ENCODE peak calls at places on chromosomes 11 and 22, in seven cellular contexts. I is OCI-LY7, C is fibroblast of lung, G is WERI-Rb-1, B is foreskin fibroblast, M is PC-9, P is AG04450. A is an unnamed sample.

GRCh38 chr11:115539844-115540243 is 35.6 kb upstream of the CADM1 start:
- DNase-seq in M (no peak), P (no peak), I (no peak), C (no peak), G (no peak), B (no peak), A (no peak)

GRCh38 chr11:120558754-120559431 is 47.3 kb downstream of the GRIK4 start:
- DNase-seq in I (no peak), P (no peak), B (no peak), M (no peak), G (no peak), C (no peak), A (peak)

GRCh38 chr11:2825261-2825885 is 60.2 kb downstream of the CDKN1C start:
- DNase-seq in I (no peak), B (peak), M (peak), G (no peak), C (peak), P (peak), A (no peak)

GRCh38 chr11:109027851-109028250 is 363.0 kb downstream of the DDX10 start:
- DNase-seq in P (no peak), G (no peak), C (no peak), I (no peak), M (no peak), B (no peak), A (no peak)

GRCh38 chr11:65503606-65503922 is 4.7 kb downstream of the MALAT1 start:
- DNase-seq in I (no peak), M (no peak), G (no peak), P (no peak), C (no peak), B (peak), A (no peak)

GRCh38 chr22:22922954-22923319 is 35.3 kb downstream of the IGLL5 start:
- DNase-seq in I (no peak), M (no peak), G (no peak), B (no peak), P (no peak), C (no peak), A (no peak)

GRCh38 chr11:86440305-86440716 is 65.6 kb downstream of the CCDC81 start:
- DNase-seq in M (no peak), I (no peak), P (no peak), G (no peak), B (peak), C (peak), A (no peak)

GRCh38 chr11:114366331-114367243 is 33.7 kb downstream of the C11orf71 start:
- DNase-seq in M (peak), C (peak), I (no peak), B (peak), G (no peak), P (peak), A (no peak)

GRCh38 chr11:106288988-106289387 is 211.5 kb downstream of the AASDHPPT start:
- DNase-seq in I (no peak), P (no peak), M (no peak), C (no peak), B (no peak), G (peak), A (no peak)
- TF ChIP-seq CTCF in I (no peak), P (no peak), M (no peak), C (no peak), B (no peak), G (peak), A (peak)

GRCh38 chr22:26975865-26976264 is 318.5 kb downstream of the MIAT start:
- DNase-seq in M (no peak), C (no peak), I (no peak), G (peak), P (no peak), B (no peak), A (no peak)
- TF ChIP-seq CTCF in M (no peak), C (no peak), I (no peak), G (peak), P (no peak), B (no peak), A (no peak)

GRCh38 chr11:72831521-72832300 is 17.5 kb downstream of the ATG16L2 start:
- DNase-seq in B (peak), C (peak), I (peak), P (no peak), G (peak), M (peak), A (no peak)

GRCh38 chr11:72833792-72834501 is 19.7 kb downstream of the ATG16L2 start:
- DNase-seq in P (no peak), I (no peak), B (peak), G (no peak), C (peak), M (no peak), A (no peak)

GRCh38 chr11:72834905-72835304 is 20.7 kb downstream of the ATG16L2 start:
- DNase-seq in B (no peak), P (no peak), I (no peak), M (no peak), G (no peak), C (no peak), A (no peak)

GRCh38 chr11:72833083-72833733 is 19.0 kb downstream of the ATG16L2 start:
- DNase-seq in I (no peak), G (no peak), C (no peak), B (no peak), M (no peak), P (no peak), A (no peak)

GRCh38 chr11:72832301-72833082 is 18.3 kb downstream of the ATG16L2 start:
- DNase-seq in C (no peak), M (no peak), I (no peak), P (no peak), G (no peak), B (no peak), A (no peak)
- TF ChIP-seq CTCF in C (no peak), M (no peak), I (no peak), P (no peak), G (no peak), B (no peak), A (no peak)

GRCh38 chr11:37449146-37449545 is 851.1 kb upstream of the RAG2 start:
- DNase-seq in B (peak), M (peak), G (no peak), P (peak), I (no peak), C (peak), A (no peak)
- TF ChIP-seq CTCF in B (peak), M (peak), G (peak), P (peak), I (peak), C (peak), A (peak)

GRCh38 chr22:24772493-24773220 is 1.9 kb downstream of the PIWIL3 start:
- DNase-seq in G (peak), C (peak), P (no peak), M (no peak), B (peak), I (no peak), A (no peak)
- TF ChIP-seq CTCF in G (peak), C (peak), P (peak), M (peak), B (peak), I (peak), A (peak)

GRCh38 chr22:26986884-26987283 is 329.5 kb downstream of the MIAT start:
- DNase-seq in I (no peak), G (no peak), P (no peak), B (no peak), M (no peak), C (no peak), A (no peak)
- TF ChIP-seq CTCF in I (no peak), G (no peak), P (no peak), B (no peak), M (no peak), C (no peak), A (no peak)

DNA sequence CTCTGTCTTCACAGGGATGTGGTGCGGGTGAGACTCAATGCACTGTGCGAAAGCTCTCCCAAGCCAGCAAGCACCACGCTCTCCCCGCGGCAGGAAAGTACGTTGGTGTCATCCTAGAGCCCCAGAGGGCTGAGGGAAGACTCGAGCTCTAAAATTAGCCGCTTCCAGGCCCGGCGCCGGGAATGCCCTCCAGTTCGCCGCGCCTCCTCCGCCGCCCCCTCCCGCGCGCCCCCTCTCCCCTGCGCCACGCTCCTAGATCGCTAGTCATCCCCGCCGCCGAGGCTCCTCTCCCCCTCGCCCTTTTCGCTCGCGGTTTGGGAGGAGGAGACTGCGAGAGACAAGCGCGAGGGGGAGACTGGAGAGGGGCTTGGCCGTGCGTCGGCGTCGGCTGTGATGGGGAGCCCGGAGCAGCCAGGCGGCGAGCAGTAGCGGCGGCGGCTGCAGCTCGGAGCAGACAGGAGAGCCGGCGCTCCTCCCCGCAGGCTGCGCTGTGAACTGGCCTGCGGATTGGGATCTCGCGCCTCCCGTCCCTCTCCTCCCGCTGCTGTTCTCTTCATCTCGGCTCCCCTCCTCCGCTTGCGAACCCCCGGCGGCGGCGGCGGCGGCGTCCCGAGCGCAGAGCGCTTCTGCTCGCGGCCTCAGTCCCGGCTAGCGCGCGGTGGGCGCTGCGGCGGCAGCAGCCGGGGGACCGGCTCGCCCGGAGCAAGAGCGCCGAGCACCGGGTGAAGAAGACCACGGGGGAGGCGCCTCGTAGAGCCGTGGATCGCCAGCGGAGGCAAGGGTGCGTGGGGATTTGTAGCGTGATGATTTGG is at the start of gene FAT3:
- DNase-seq in G (peak), M (peak), I (no peak), P (peak), B (peak), C (peak), A (peak)
- TF ChIP-seq CTCF in G (no peak), M (no peak), I (no peak), P (no peak), B (no peak), C (no peak), A (peak)

DNA sequence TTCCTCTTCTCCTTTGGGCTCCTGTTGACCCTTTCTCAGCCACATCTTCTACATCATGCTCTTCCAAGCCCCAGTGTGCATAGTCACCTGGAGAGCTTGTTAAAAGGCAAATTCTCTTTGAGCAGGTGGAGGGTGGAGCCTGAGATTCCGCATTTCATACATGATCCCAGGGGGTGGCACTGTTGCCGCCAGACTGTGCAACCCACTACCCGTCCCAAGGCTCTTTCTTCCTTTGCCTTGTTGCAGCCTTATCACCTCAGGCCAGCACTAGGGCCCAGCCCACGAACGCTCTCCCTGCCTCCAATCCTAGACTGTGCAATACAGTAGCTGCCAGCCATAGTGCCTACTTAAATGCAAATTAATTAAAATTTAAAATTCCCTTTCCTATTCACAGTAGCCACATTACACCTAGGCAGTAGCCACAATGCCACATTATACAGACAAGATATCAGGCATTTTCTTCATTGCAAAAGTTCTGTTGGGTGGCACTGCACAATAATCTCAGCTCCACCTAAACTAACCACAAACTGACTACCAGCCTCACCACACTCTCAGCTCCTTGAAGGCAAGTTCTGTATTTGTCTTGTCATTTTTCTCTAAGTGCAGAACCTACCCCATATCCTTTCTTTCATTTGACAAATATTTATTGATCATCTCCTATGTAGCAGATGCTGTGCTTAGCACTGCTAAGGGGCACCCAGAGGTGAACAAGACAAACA is 4.6 kb upstream of the KCNJ5 start:
- DNase-seq in G (peak), C (no peak), B (no peak), P (no peak), M (no peak), I (peak), A (no peak)
- TF ChIP-seq CTCF in G (peak), C (no peak), B (no peak), P (peak), M (peak), I (peak), A (peak)

A was measured in chondrocyte.